ENCODE peak calls at places on chromosome 21, in five cellular contexts. M, I, D, X and L are unnamed samples.

GRCh38 chr21:36156815-36157670 is at the start of gene DOP1B:
- DNase-seq in M (no peak), I (peak; percentile 30), D (no peak), X (no peak), L (peak; percentile 67)

GRCh38 chr21:45224189-45224938 is 63.3 kb downstream of the POFUT2 start:
- DNase-seq in M (no peak), I (no peak), D (no peak), X (no peak), L (peak; percentile 42)

GRCh38 chr21:41065539-41065938 is 102.4 kb upstream of the BACE2 start:
- DNase-seq in M (no peak), I (peak; percentile 15), D (no peak), X (no peak), L (no peak)

GRCh38 chr21:45863267-45863666 is 118.3 kb upstream of the COL6A1 start:
- DNase-seq in M (no peak), I (no peak), D (no peak), X (no peak), L (no peak)

GRCh38 chr21:45539796-45540600 is 2.2 kb downstream of the SLC19A1 start:
- DNase-seq in M (no peak), I (no peak), D (peak; percentile 15), X (peak; percentile 24), L (no peak)

GRCh38 chr21:38848187-38848609 is 42.5 kb downstream of the ETS2 start:
- DNase-seq in M (no peak), I (peak; percentile 9), D (no peak), X (no peak), L (no peak)

GRCh38 chr21:39119696-39120290 is 63.5 kb downstream of the PSMG1 start:
- DNase-seq in M (no peak), I (no peak), D (no peak), X (no peak), L (no peak)

GRCh38 chr21:30839304-30839703 is 9.7 kb upstream of the KRTAP7-1 start:
- DNase-seq in M (no peak), I (peak; percentile 37), D (no peak), X (no peak), L (peak; percentile 7)

GRCh38 chr21:46605759-46606426 is 1.0 kb upstream of the S100B start:
- DNase-seq in M (no peak), I (no peak), D (peak; percentile 59), X (peak; percentile 45), L (peak; percentile 55)

GRCh38 chr21:46628868-46629267 is 6.6 kb upstream of the PRMT2 start:
- DNase-seq in M (no peak), I (no peak), D (no peak), X (no peak), L (no peak)

DNA sequence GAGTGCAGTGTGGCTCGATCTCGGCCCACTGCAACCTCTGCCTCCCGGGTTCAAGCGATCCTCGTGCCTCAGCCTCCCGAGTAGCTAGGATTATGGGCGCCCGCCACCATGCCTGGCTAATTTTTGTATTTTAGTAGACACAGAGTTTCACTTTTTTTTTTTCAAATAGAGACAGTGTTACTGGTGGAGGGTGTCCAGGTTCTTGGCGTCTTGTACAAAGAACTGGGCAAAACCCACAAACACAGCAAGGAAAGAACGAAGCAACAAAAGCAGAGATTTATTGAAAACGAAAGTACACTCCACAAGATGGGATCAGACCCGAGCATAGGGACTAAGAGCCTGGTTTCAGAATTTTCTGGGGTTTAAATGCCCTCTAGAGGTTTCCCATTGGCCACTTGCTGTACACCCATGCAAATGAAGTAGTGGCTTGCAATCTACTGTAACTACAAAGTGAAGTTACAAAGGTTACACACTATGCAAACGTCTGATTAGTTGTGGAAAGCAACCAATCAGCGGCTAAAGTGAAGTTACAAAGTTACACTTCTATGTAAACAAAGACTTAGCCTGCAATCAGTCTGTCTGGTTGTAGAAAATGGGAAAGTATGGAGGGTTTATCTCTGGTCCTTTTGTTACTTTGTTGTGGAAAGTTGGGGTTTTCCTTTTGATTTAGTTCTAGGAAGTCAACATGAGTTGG is 199.1 kb downstream of the DYRK1A start:
- DNase-seq in M (peak; percentile 46), I (peak; percentile 74), D (no peak), X (no peak), L (no peak)
- H3K4me3 ChIP-seq in M (no peak overlapping the region), I (peak overlapping the region; percentile 81), D (peak overlapping the region; percentile 7), X (peak overlapping the region; percentile 11), L (no peak overlapping the region)

GRCh38 chr21:17794631-17795030 is 24.5 kb downstream of the C21orf91 start:
- DNase-seq in M (no peak), I (no peak), D (no peak), X (no peak), L (no peak)
- H3K4me3 ChIP-seq in M (no peak overlapping the region), I (no peak overlapping the region), D (no peak overlapping the region), X (no peak overlapping the region), L (no peak overlapping the region)

DNA sequence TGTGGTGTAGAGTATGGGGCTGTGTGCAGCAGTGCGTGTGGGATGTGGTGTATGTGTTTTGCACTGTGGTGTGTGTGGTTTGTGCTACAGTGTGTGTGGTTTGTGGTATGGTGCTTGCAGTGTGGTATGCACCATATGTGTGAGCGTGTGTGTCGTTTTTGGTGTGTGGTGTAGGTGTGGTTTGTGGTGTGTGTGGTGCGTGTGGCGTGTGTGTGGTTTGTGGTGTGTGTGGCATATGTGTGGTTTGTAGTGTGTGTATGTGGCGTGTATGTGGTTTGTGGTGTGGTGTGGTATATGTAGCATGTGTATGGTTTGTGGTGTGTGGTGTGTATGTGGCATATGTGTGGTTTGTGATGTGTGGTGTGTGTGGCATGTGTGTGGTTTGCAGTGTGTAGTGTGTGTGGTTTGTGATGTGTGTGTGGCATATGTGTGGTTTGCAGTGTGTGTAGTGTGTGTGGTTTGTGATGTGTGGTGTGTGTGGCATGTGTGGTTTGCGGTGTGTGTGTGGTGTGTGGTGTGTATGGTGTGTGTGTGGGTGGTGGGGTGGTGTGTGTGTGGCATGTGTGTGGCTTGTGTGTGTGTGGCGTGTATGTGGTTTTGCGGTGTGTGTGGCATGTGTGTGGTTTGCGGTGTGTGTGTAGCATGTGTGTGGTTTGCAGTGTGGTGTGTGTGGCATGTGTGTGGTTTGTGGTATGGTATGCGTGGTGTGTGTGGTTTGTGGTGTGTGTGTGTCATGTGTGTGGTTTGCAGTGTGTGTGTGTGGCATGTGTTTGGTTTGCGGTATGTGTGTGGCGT is 53.5 kb upstream of the TRAPPC10 start:
- DNase-seq in M (no peak), I (no peak), D (no peak), X (no peak), L (no peak)
- H3K4me3 ChIP-seq in M (no peak overlapping the region), I (no peak overlapping the region), D (no peak overlapping the region), X (no peak overlapping the region), L (no peak overlapping the region)

GRCh38 chr21:33025471-33026298 is at the start of gene OLIG2:
- DNase-seq in M (no peak), I (no peak), D (no peak), X (no peak), L (no peak)

GRCh38 chr21:33028271-33028670 is 2.5 kb downstream of the OLIG2 start:
- DNase-seq in M (no peak), I (no peak), D (no peak), X (no peak), L (no peak)

GRCh38 chr21:33027401-33028185 is 1.9 kb downstream of the OLIG2 start:
- DNase-seq in M (no peak), I (no peak), D (no peak), X (no peak), L (no peak)

GRCh38 chr21:33026299-33026858 is 644 bp downstream of the OLIG2 start:
- DNase-seq in M (no peak), I (no peak), D (no peak), X (no peak), L (no peak)

GRCh38 chr21:33026878-33027400 is 1.2 kb downstream of the OLIG2 start:
- DNase-seq in M (no peak), I (peak; percentile 32), D (no peak), X (no peak), L (no peak)
- H3K4me3 ChIP-seq in M (no peak overlapping the region), I (no peak overlapping the region), D (no peak overlapping the region), X (no peak overlapping the region), L (no peak overlapping the region)

DNA sequence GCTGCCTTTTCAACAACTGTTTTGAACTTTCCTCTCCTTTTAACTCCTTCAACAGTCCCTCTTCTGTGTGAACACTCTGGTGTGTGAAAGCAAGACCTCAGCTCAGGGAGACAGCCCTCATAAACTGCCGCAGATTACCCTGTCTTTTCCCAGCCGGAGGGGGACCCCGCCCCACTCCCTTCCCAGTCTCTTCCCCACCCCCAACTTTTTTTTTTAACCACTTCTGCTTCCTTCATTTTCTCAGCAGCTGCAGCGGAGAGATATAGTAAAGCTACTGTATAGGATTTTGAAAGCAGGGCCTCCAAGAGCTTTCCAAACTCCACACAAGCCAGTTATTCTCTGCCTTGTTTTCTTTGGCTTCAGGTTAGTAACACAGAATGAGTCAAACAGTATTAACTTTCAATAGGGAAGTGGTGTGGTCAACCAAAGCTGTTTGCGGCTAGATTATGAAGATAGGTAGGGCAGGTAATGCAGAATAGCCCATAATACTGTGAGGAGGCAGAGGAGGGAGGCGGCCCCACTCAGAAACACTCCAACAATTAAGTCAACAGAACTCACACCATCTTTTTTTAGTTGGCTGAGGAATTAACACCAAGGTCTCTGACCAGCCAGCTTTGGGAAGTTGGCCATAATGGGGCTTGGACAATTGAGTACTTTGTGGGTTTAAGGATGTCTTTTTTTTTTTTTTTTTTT is 176.9 kb downstream of the CLIC6 start:
- DNase-seq in M (peak; percentile 95), I (peak; percentile 84), D (no peak), X (peak; percentile 82), L (peak; percentile 53)
- H3K4me3 ChIP-seq in M (no peak overlapping the region), I (no peak overlapping the region), D (no peak overlapping the region), X (no peak overlapping the region), L (no peak overlapping the region)

GRCh38 chr21:42520628-42521253 is 7.1 kb downstream of the SLC37A1 start:
- DNase-seq in M (no peak), I (no peak), D (no peak), X (no peak), L (no peak)

GRCh38 chr21:42515708-42516502 is 2.3 kb downstream of the SLC37A1 start:
- DNase-seq in M (no peak), I (peak; percentile 6), D (no peak), X (no peak), L (peak; percentile 60)

GRCh38 chr21:42521384-42521783 is 7.7 kb downstream of the SLC37A1 start:
- DNase-seq in M (no peak), I (no peak), D (no peak), X (no peak), L (no peak)

GRCh38 chr21:42518216-42518615 is 4.6 kb downstream of the SLC37A1 start:
- DNase-seq in M (peak; percentile 91), I (peak; percentile 26), D (no peak), X (no peak), L (no peak)

DNA sequence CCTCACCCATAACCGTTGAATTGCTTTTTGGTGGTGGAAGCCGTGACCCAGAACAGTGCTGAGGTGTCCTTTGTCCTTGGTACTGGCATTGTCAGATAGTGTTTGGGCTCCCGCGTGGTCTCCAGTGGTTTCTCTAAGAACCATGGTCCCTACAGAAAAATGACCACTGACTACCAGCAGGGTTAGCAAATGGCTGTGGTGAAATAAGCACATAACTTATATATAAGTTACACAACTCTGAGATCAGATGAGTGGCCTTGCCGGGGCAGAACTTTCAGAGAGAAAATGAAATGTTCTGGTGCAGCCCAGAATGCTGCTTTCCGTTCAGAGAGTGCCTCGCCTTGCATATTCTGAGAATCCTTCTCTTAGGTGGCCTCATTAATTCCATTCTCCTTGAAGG is 5.0 kb downstream of the SLC37A1 start:
- DNase-seq in M (no peak), I (no peak), D (no peak), X (no peak), L (no peak)
- H3K4me3 ChIP-seq in M (no peak overlapping the region), I (no peak overlapping the region), D (no peak overlapping the region), X (no peak overlapping the region), L (no peak overlapping the region)